ENCODE peak calls at places on chromosome 13, in five cellular contexts. U is transverse colon, Z is astrocyte, C is GM23338, G is mesendoderm. F is an unnamed sample. For H3K27me3, the result is how much of the 10 kb centered on the place peaks cover.

GRCh38 chr13:99280166-99280565 is 22.0 kb upstream of the GPR18 start:
- DNase-seq in U (peak), Z (peak), C (no peak), G (no peak), F (peak)

GRCh38 chr13:50670847-50671542 is 172.5 kb downstream of the DLEU7 start:
- DNase-seq in U (no peak), Z (no peak), C (no peak), G (no peak), F (peak)

GRCh38 chr13:97386832-97387486 is 47.0 kb upstream of the RAP2A start:
- DNase-seq in U (peak), Z (no peak), C (no peak), G (no peak), F (no peak)

GRCh38 chr13:39397866-39398265 is 205.1 kb downstream of the LHFPL6 start:
- DNase-seq in U (no peak), Z (no peak), C (no peak), G (no peak), F (peak)

GRCh38 chr13:114211446-114211845 is 23.3 kb upstream of the CDC16 start:
- DNase-seq in U (no peak), Z (no peak), C (no peak), G (no peak), F (no peak)

GRCh38 chr13:90375851-90376250 is 971.6 kb upstream of the MIR17HG start:
- DNase-seq in U (no peak), Z (peak), C (no peak), G (no peak), F (no peak)

GRCh38 chr13:23610187-23610576 is 40.0 kb downstream of the TNFRSF19 start:
- DNase-seq in U (no peak), Z (peak), C (no peak), G (no peak), F (peak)

GRCh38 chr13:75181906-75182305 is 300.1 kb downstream of the TBC1D4 start:
- DNase-seq in U (no peak), Z (peak), C (no peak), G (no peak), F (peak)

GRCh38 chr13:98523455-98524102 is 53.3 kb downstream of the STK24 start:
- DNase-seq in U (no peak), Z (no peak), C (no peak), G (no peak), F (no peak)

GRCh38 chr13:45626731-45627374 is 11.3 kb upstream of the ERICH6B start:
- DNase-seq in U (no peak), Z (peak), C (no peak), G (peak), F (peak)

GRCh38 chr13:49620170-49620621 is 8.1 kb upstream of the ARL11 start:
- DNase-seq in U (peak), Z (no peak), C (no peak), G (no peak), F (peak)

GRCh38 chr13:72774019-72774418 is 7.7 kb downstream of the DIS3 start:
- DNase-seq in U (no peak), Z (peak), C (no peak), G (no peak), F (peak)

DNA sequence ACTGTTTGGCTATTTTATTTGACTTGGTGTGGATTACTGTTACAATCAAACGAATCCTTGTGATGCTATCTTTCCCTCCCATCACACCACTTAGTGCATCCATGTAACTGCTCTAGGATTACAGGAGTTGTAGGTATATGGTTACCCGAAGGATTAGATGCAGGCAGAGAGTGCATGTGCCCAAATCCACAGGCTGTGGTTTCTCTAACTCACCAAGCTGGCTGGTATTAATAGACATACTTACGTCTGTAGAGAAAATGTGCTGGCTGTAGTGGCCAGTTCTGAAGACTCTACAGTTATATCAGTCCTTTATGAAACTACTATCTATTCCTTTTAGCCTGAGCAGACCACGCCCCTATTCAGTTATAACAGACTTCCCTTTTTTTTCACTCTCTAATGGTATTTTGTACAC is 1.1 kb upstream of the HMGB1 start:
- DNase-seq in U (no peak), Z (peak), C (no peak), G (peak), F (peak)
- H3K4me3 ChIP-seq in U (no peak), Z (peak), C (peak), G (no peak), F (peak)

DNA sequence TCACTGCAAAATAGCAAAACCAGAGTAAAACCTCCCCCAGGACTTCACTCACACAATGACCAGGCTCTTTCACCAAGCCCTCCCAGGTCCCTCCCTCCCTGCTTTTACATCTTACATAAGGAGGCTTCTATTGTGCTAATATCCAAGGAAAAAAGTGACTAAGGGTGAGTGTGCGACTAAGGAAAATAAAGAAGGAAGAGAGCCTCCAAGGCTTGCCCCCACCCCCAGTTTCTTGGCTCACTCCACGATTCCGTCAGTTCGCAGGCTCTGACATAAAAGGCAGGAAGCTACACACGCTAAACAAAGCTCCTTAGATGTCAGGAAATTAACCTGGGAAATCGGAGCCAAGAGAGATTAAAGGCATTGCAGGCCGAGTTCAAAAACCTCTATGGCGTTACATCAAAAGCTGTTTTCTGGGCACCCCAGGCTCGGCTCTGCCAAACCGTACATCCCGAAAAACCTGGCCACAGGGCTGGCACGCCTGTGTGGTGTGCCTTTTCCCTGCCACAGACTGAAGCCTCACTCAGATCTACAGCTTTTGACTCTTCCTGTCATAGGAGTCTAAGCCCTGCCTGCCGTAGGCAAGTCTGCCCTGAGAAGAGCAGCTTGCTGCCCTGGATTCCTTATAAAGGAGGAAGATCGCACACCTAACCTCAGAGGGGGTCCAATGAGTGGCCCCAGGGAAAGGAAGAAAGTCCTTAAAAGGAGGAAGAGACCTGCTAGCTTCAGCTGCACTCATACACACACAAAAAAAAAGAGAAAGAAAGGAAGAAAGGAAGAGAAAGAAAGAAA is 67.0 kb upstream of the SERP2 start:
- DNase-seq in U (peak), Z (peak), C (peak), G (peak), F (peak)
- H3K27me3 ChIP-seq in U (under half), Z (under half), C (under half), G (under half), F (under half)

DNA sequence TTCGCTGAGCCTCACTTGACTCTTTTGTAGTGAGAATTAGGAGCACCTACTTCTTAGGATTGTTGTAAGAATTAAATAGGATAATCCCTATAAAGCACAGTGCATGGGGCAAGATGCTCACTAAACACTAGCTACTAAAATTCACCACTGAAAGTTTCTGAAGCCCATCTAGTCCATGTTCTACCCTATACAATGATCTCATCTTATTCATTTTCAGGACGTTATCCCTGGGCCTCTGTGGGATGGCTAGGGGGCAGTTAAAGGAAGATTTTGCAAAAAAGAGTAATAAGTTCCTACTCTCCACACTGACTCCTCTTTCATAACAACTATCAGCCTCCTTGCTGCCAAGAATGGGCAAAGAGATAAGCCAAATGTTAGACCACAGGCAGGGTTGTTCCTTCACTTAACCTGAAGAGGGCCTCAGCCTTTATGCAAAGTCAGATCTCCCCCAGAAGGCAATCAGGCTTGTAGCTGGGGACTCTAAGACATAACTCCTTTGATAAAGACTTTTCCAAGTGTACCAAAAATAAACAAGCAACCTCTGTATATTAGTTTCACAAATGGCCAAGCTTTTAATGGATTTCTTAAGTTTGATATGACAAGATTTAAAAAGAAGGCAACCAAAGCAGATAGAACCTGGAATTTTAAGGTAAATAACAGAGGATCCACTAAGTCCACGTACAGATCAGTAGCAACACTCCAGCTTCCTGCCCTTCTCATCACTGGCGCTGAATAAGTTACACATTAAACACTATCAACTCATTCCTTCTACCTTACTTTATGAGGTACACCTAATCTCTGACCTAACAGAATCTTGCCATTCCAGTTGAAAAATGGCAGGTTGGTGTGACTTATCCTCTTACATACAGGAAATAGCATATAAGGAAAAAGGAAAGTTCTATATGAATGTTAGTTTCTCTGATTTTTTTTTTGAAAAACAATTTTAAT is 44.4 kb downstream of the ELF1 start:
- DNase-seq in U (peak), Z (peak), C (peak), G (peak), F (peak)
- H3K4me3 ChIP-seq in U (no peak), Z (no peak), C (no peak), G (no peak), F (no peak)

GRCh38 chr13:25169356-25169755 is 2.7 kb downstream of the AMER2 start:
- DNase-seq in U (no peak), Z (no peak), C (no peak), G (no peak), F (no peak)
- H3K27me3 ChIP-seq in U (half or more), Z (under half), C (half or more), G (under half), F (half or more)

GRCh38 chr13:47036291-47037008 is 139.6 kb upstream of the HTR2A start:
- DNase-seq in U (no peak), Z (no peak), C (peak), G (peak), F (no peak)

GRCh38 chr13:47027797-47028437 is 131.1 kb upstream of the HTR2A start:
- DNase-seq in U (no peak), Z (no peak), C (no peak), G (peak), F (no peak)

GRCh38 chr13:47038196-47038595 is 141.3 kb upstream of the HTR2A start:
- DNase-seq in U (no peak), Z (peak), C (no peak), G (no peak), F (peak)

GRCh38 chr13:47039106-47039505 is 142.3 kb upstream of the HTR2A start:
- DNase-seq in U (no peak), Z (peak), C (no peak), G (no peak), F (peak)

DNA sequence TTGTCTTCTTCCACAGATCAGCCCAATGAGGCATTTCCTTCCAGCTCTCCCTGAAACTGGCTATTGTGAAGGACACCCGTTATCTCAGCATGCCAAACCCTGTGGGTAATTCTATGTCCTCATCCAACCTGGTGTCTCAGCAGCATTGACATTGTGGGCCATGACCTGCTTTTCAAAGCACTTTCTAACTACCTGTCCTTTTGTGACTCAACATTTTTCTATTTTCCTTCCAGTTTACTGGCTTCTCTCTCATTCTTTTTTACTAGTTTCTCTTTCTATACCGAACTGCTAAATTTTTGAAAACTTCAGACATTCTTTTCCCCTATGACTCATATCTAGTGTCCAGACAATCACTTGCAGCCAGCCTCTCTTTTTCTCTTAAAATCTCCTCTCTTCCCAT is 136.4 kb upstream of the HTR2A start:
- DNase-seq in U (no peak), Z (peak), C (no peak), G (peak), F (peak)
- H3K4me3 ChIP-seq in U (no peak), Z (peak), C (no peak), G (no peak), F (peak)

GRCh38 chr13:107028751-107029150 is 460.8 kb upstream of the ARGLU1 start:
- DNase-seq in U (no peak), Z (no peak), C (no peak), G (no peak), F (no peak)

GRCh38 chr13:107020393-107020792 is 452.5 kb upstream of the ARGLU1 start:
- DNase-seq in U (no peak), Z (peak), C (no peak), G (peak), F (no peak)

GRCh38 chr13:107023335-107023734 is 455.4 kb upstream of the ARGLU1 start:
- DNase-seq in U (no peak), Z (no peak), C (peak), G (no peak), F (no peak)

GRCh38 chr13:107031691-107032090 is 463.8 kb upstream of the ARGLU1 start:
- DNase-seq in U (no peak), Z (no peak), C (no peak), G (no peak), F (no peak)

GRCh38 chr13:107025991-107026390 is 458.1 kb upstream of the ARGLU1 start:
- DNase-seq in U (no peak), Z (peak), C (no peak), G (peak), F (no peak)
- H3K27me3 ChIP-seq in U (under half), Z (under half), C (under half), G (under half), F (under half)

F was measured in GM23248.